ENCODE peak calls at places on chromosomes 3 and 15, in six cellular contexts. C is effector memory CD4-positive, alpha-beta T cell; F is stomach; U is keratinocyte; E is left ventricle myocardium inferior; I is adrenal gland. H is an unnamed sample.

GRCh38 chr15:49046113-49046883 is at the start of gene SECISBP2L:
- DNase-seq in C (peak; percentile 80), F (peak; percentile 94), U (peak; percentile 33), E (peak; percentile 94), I (peak; percentile 96), H (peak; percentile 95)

GRCh38 chr3:182527745-182528144 is 265.6 kb upstream of the ATP11B start:
- DNase-seq in C (no peak), F (no peak), U (no peak), E (no peak), I (no peak), H (peak; percentile 9)

GRCh38 chr3:4355401-4356224 is 52.4 kb downstream of the SETMAR start:
- DNase-seq in C (no peak), F (peak; percentile 48), U (no peak), E (peak; percentile 59), I (peak; percentile 45), H (peak; percentile 81)

GRCh38 chr15:101190196-101190595 is 61.7 kb downstream of the CHSY1 start:
- DNase-seq in C (no peak), F (no peak), U (no peak), E (no peak), I (no peak), H (no peak)

GRCh38 chr15:100689500-100689899 is 87.1 kb downstream of the ASB7 start:
- DNase-seq in C (no peak), F (no peak), U (no peak), E (no peak), I (no peak), H (no peak)

GRCh38 chr3:65851827-65852226 is 186.9 kb downstream of the MAGI1 start:
- DNase-seq in C (no peak), F (no peak), U (peak; percentile 33), E (no peak), I (no peak), H (no peak)

GRCh38 chr15:35007397-35007796 is 19.3 kb upstream of the ZNF770 start:
- DNase-seq in C (no peak), F (no peak), U (no peak), E (no peak), I (no peak), H (no peak)

GRCh38 chr3:119891944-119892721 is 110.2 kb downstream of the NR1I2 start:
- DNase-seq in C (no peak), F (peak; percentile 26), U (no peak), E (no peak), I (peak; percentile 43), H (peak; percentile 80)

GRCh38 chr15:43241100-43241499 is 20.3 kb upstream of the EPB42 start:
- DNase-seq in C (no peak), F (no peak), U (no peak), E (peak; percentile 26), I (peak; percentile 19), H (no peak)

GRCh38 chr3:127817331-127817821 is 4.9 kb downstream of the MGLL start:
- DNase-seq in C (no peak), F (no peak), U (no peak), E (no peak), I (no peak), H (peak; percentile 90)

GRCh38 chr3:126464093-126464492 is 11.6 kb downstream of the ZXDC start:
- DNase-seq in C (no peak), F (no peak), U (no peak), E (no peak), I (no peak), H (no peak)

GRCh38 chr3:69126999-69127398 is 4.6 kb upstream of the LMOD3 start:
- DNase-seq in C (no peak), F (no peak), U (no peak), E (no peak), I (no peak), H (peak; percentile 30)

GRCh38 chr15:47218295-47218694 is 499.0 kb upstream of the SEMA6D start:
- DNase-seq in C (no peak), F (no peak), U (no peak), E (no peak), I (no peak), H (no peak)

GRCh38 chr3:13309004-13309403 is 111.1 kb downstream of the NUP210 start:
- DNase-seq in C (no peak), F (no peak), U (no peak), E (no peak), I (no peak), H (no peak)

GRCh38 chr3:189355481-189356201 is 183.9 kb downstream of the TPRG1 start:
- DNase-seq in C (no peak), F (no peak), U (peak; percentile 71), E (no peak), I (peak; percentile 21), H (peak; percentile 46)

GRCh38 chr15:62591842-62592838 is 427.1 kb upstream of the C2CD4B start:
- DNase-seq in C (no peak), F (no peak), U (no peak), E (no peak), I (no peak), H (peak; percentile 76)

GRCh38 chr15:55194246-55194645 is 2.5 kb downstream of the RSL24D1 start:
- DNase-seq in C (no peak), F (no peak), U (no peak), E (no peak), I (no peak), H (no peak)

GRCh38 chr3:9791127-9791526 is 1.1 kb downstream of the TADA3 start:
- DNase-seq in C (no peak), F (no peak), U (no peak), E (no peak), I (no peak), H (no peak)
- H3K4me3 ChIP-seq in C (peak overlapping the region; percentile 98), F (no peak overlapping the region), U (no peak overlapping the region), E (no peak overlapping the region), I (no peak overlapping the region), H (no peak overlapping the region)

GRCh38 chr15:73952171-73952912 is 26.1 kb downstream of the LOXL1 start:
- DNase-seq in C (no peak), F (no peak), U (no peak), E (no peak), I (no peak), H (no peak)

GRCh38 chr15:73949496-73949895 is 23.2 kb downstream of the LOXL1 start:
- DNase-seq in C (no peak), F (no peak), U (no peak), E (no peak), I (no peak), H (no peak)

GRCh38 chr15:73951591-73951990 is 25.3 kb downstream of the LOXL1 start:
- DNase-seq in C (no peak), F (no peak), U (no peak), E (no peak), I (no peak), H (no peak)

GRCh38 chr15:73950479-73951043 is 24.3 kb downstream of the LOXL1 start:
- DNase-seq in C (no peak), F (no peak), U (no peak), E (no peak), I (no peak), H (no peak)

DNA sequence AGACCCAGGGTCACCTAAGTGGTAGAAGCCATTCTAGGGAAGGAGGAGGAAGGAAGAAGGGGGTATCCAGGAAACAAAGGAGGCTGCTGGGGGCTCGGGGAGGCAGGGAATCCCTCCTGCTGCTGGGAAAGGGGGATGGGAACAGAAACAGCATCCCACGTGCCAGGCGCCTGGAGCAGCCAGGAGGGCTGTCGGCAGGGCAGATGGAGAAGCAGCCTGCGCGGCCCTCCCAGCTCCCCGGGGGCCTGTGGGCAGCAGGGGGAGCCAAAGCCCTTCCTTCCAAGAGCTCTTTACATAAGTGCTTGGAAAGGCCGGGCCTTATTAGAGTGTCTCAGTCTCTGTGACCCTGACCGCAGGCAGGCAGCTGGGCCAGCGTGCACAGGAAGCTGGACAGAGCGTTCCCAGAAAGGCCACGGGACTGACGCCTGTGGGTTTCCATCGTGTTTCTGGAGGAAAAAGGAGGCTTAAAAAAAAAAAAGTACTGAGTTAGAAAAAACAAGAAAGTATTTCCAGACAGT is 24.8 kb downstream of the LOXL1 start:
- DNase-seq in C (peak; percentile 36), F (peak; percentile 86), U (no peak), E (peak; percentile 93), I (peak; percentile 98), H (peak; percentile 61)
- H3K27ac ChIP-seq in C (no peak overlapping the region), F (peak overlapping the region; percentile 91), U (no peak overlapping the region), E (peak overlapping the region; percentile 95), I (peak overlapping the region; percentile 93), H (no peak overlapping the region)

DNA sequence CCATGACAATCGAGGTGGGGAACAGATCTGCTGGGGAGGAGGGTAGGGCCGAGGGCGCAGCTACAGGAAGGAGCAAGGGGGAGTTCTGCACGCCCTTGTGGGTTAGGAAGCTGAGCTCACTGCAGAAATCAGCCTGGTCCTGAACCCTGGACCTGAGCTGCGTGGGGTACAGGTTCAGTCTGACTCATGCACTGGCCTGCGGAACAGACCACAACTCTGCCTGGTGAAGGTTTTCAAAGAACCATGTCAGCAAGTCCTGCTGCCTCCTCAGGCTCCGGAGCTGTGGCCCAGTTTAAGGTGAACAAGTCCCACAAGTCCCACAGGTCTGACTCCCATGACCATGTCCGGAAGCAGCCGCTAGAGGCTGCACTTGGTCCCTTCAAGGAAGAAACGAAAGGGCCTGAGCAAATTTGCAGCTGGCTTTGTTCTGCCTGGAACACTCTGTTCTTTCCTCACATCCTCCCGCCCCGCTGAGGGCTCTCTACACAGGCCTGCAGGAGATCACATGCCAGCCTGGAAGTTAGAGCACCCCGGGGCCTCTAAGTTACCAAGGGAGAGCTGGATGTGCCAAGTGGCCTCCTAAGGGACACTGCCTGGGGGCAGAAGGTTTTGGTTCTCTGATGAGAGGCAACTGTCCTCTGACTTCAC is 49.3 kb upstream of the AKAP13 start:
- DNase-seq in C (peak; percentile 64), F (peak; percentile 92), U (peak; percentile 80), E (peak; percentile 91), I (peak; percentile 93), H (peak; percentile 98)
- H3K4me1 ChIP-seq in C (peaks cover 25% of the 10 kb centered on the region), F (peaks cover 24% of the 10 kb centered on the region), U (peaks cover 11% of the 10 kb centered on the region), E (peaks cover 74% of the 10 kb centered on the region), I (peaks cover 23% of the 10 kb centered on the region), H (peaks cover 6% of the 10 kb centered on the region)

GRCh38 chr15:57286446-57287127 is 89.7 kb upstream of the CGNL1 start:
- DNase-seq in C (no peak), F (no peak), U (no peak), E (no peak), I (no peak), H (no peak)

GRCh38 chr15:57285386-57285785 is 90.9 kb upstream of the CGNL1 start:
- DNase-seq in C (no peak), F (no peak), U (no peak), E (no peak), I (no peak), H (no peak)

GRCh38 chr15:57281357-57281756 is 94.9 kb upstream of the CGNL1 start:
- DNase-seq in C (no peak), F (no peak), U (no peak), E (no peak), I (no peak), H (no peak)

GRCh38 chr15:57284535-57284934 is 91.8 kb upstream of the CGNL1 start:
- DNase-seq in C (no peak), F (no peak), U (no peak), E (no peak), I (no peak), H (no peak)

DNA sequence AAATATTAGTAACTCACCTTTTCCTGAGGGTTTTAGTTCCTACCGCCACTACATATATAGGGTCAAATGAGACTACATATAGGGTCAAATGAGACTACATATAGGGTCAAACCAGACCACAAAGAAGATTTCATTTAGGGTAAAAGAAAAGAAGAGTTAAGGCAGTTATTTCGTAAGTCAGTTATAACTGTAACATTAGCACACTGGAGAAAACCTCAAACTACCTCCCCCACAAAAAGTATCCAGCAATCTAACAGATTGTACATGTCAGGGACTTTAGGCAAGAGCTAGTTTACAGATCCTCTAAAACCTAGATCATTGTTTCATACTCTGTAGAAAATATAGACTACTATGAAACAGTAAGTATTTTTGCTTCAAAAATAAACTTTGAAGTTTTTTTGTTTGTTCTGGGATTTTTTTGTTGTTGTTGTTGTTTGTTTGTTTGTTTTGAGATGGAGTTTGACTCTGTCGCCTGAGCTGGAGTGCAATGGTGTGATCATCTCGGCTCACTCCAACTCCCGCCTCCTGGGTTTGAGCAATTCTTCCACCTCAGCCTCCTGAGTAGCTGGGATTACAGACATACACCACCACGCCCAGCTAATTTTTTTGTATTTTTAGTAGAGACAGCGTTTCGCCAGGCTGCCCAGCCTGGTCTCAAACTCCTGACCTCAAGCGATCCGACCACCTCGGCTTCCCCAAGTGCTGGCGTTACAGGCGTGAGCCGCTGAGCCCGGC is 92.4 kb upstream of the CGNL1 start:
- DNase-seq in C (no peak), F (no peak), U (no peak), E (no peak), I (no peak), H (no peak)
- H3K4me3 ChIP-seq in C (no peak overlapping the region), F (no peak overlapping the region), U (no peak overlapping the region), E (no peak overlapping the region), I (no peak overlapping the region), H (no peak overlapping the region)